ENCODE peak calls at places on chromosomes 12 and 14, in six cellular contexts. H is heart left ventricle, Y is IMR-90, Z is ovary, S is lower lobe of right lung, W is stomach. M is an unnamed sample.

GRCh38 chr12:116194935-116195431 is 82.5 kb downstream of the MED13L start:
- DNase-seq in H (no peak), Z (no peak), S (no peak), W (no peak), Y (no peak), M (no peak)

GRCh38 chr12:84508325-84508861 is 404.2 kb downstream of the SLC6A15 start:
- DNase-seq in W (no peak), Y (peak; percentile 75), S (no peak), Z (no peak), H (no peak), M (peak; percentile 34)

GRCh38 chr12:72448089-72448488 is 175.9 kb downstream of the TRHDE start:
- DNase-seq in H (no peak), Y (peak; percentile 15), Z (no peak), S (no peak), W (no peak), M (no peak)

GRCh38 chr12:107411792-107412535 is 273.6 kb upstream of the PWP1 start:
- DNase-seq in Y (peak; percentile 91), W (no peak), S (no peak), H (no peak), Z (no peak), M (no peak)

GRCh38 chr12:116183741-116184141 is 93.8 kb downstream of the MED13L start:
- DNase-seq in S (no peak), Z (no peak), H (no peak), W (no peak), Y (peak; percentile 47), M (no peak)

GRCh38 chr12:38099686-38100085 is 216.9 kb upstream of the ALG10B start:
- DNase-seq in H (no peak), Y (no peak), W (no peak), S (no peak), Z (no peak), M (no peak)

GRCh38 chr12:68414988-68415387 is 82.8 kb upstream of the MDM1 start:
- DNase-seq in Y (no peak), W (no peak), S (no peak), H (no peak), Z (no peak), M (no peak)

GRCh38 chr12:122866950-122867607 is 28.8 kb downstream of the VPS37B start:
- DNase-seq in H (peak; percentile 55), W (peak; percentile 37), Y (no peak), Z (no peak), S (no peak), M (no peak)

GRCh38 chr12:55057466-55057865 is 37.7 kb downstream of the NEUROD4 start:
- DNase-seq in W (no peak), H (no peak), Y (no peak), S (no peak), Z (no peak), M (no peak)

GRCh38 chr12:68094645-68095395 is 64.7 kb downstream of the IFNG start:
- DNase-seq in H (no peak), Y (no peak), S (no peak), W (no peak), Z (no peak), M (no peak)

GRCh38 chr12:131714759-131715158 is 3.9 kb downstream of the SFSWAP start:
- DNase-seq in S (no peak), H (no peak), Z (no peak), W (no peak), Y (no peak), M (peak; percentile 42)

GRCh38 chr14:101058571-101058970 is 155.0 kb upstream of the RTL1 start:
- DNase-seq in H (no peak), S (no peak), Y (peak; percentile 76), W (no peak), Z (no peak), M (no peak)

GRCh38 chr12:214005-214736 is at the start of gene SLC6A12:
- DNase-seq in S (no peak), W (no peak), Y (no peak), Z (no peak), H (no peak), M (peak; percentile 37)

GRCh38 chr12:8950702-8951478 is 1.4 kb upstream of the M6PR start:
- DNase-seq in Y (no peak), H (no peak), Z (no peak), S (no peak), W (no peak), M (no peak)

GRCh38 chr12:8956073-8956472 is 6.6 kb upstream of the M6PR start:
- DNase-seq in W (no peak), H (no peak), Y (no peak), S (no peak), Z (no peak), M (no peak)

GRCh38 chr12:8956772-8957171 is 7.3 kb upstream of the M6PR start:
- DNase-seq in Y (no peak), W (no peak), S (no peak), H (no peak), Z (no peak), M (no peak)

GRCh38 chr12:8951744-8952143 is 2.3 kb upstream of the M6PR start:
- DNase-seq in W (no peak), Y (no peak), Z (no peak), S (no peak), H (no peak), M (no peak)

DNA sequence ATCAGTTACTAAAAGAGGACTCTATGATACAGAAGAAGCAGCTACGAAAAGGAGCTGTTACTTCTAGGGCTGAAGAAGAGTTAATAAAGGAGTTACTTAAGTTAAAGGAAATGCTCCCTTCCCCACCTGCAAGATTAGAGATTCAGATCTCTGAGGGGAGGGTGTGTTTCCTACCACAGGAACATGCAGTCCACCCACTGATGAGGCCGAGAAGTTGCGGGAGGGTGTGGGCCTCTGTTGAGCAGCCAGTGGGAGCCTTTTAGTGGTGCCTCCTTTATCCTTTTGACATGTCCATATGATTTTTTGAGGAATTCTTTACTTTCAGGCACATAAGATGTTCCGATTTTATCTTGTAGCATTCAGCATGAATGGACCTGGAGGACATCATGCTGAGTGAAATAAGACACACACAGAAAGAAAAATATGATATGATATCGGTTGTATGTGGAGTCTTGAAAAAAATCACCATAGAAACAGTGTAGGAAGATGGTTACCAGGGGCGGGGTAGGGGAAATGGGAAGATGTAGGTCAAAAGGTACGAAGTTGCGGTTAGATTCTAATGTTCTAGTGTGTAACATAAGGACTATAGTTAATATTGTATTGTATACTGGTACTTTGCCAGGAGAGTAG is 4.4 kb upstream of the M6PR start:
- DNase-seq in Y (no peak), Z (no peak), W (no peak), H (no peak), S (no peak), M (no peak)
- H3K4me1 ChIP-seq in Y (no peaks in the 10 kb centered on the region), Z (no peaks in the 10 kb centered on the region), W (peaks cover 16% of the 10 kb centered on the region), H (no peaks in the 10 kb centered on the region), S (peaks cover 8% of the 10 kb centered on the region), M (peaks cover 6% of the 10 kb centered on the region)

GRCh38 chr12:121536929-121537813 is 43.7 kb downstream of the KDM2B start:
- DNase-seq in Z (peak; percentile 89), S (peak; percentile 95), W (peak; percentile 93), Y (peak; percentile 77), H (peak; percentile 92), M (peak; percentile 92)

GRCh38 chr12:121533391-121534090 is 47.3 kb downstream of the KDM2B start:
- DNase-seq in Z (peak; percentile 58), H (no peak), S (peak; percentile 64), W (no peak), Y (no peak), M (no peak)

GRCh38 chr12:121534495-121535148 is 46.2 kb downstream of the KDM2B start:
- DNase-seq in Z (no peak), Y (no peak), S (no peak), W (no peak), H (no peak), M (no peak)

GRCh38 chr12:121536058-121536928 is 44.5 kb downstream of the KDM2B start:
- DNase-seq in W (peak; percentile 78), Z (peak; percentile 88), Y (peak; percentile 88), H (peak; percentile 95), S (peak; percentile 91), M (peak; percentile 80)

DNA sequence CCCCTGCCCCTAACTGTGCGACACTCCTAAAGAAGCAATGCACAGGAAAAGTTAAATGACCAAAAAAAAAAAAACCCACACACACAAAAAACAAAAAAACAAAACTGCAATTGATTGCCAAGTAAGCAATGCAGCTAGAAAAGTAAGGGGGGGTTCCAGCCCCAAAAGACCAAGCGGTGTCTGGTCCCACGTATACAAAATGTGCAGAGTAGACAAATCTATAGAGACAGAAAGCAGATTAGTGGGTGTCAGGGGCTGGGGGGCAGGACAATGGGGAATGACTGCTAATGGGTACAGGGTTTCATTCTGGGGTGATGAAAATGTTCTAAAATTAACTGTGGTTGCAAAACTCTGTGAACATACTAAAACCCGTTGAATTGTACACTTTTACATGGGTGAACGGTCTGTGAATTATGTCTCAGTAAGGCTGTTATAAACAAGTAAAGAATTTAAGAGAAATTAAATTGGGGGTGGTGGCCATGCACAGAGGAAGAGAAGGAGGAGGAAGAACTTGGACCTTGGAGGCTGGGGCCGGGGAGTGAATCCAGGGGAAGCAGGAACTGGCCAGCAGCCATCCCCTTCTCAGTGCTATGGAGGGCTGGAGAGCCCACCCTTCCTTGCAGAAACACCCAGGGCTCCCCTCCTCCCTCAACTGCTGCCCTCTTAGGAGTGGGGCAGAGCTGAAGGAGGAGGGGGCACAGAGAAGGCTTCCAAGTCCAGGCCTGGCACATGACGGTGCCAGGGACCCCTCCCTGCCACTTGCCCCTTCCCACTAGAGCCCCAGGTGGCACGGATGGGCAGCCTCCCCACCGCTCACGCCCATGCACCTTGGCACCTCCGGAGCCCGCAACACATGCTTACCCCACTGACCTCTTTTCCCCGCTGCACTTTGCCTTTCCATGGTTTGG is 45.4 kb downstream of the KDM2B start:
- DNase-seq in W (no peak), S (peak; percentile 47), Y (no peak), Z (peak; percentile 35), H (no peak), M (no peak)
- H3K4me1 ChIP-seq in W (peaks cover 68% of the 10 kb centered on the region), S (peaks cover 72% of the 10 kb centered on the region), Y (peaks cover 36% of the 10 kb centered on the region), Z (peaks cover 25% of the 10 kb centered on the region), H (peaks cover 65% of the 10 kb centered on the region), M (peaks cover 38% of the 10 kb centered on the region)

DNA sequence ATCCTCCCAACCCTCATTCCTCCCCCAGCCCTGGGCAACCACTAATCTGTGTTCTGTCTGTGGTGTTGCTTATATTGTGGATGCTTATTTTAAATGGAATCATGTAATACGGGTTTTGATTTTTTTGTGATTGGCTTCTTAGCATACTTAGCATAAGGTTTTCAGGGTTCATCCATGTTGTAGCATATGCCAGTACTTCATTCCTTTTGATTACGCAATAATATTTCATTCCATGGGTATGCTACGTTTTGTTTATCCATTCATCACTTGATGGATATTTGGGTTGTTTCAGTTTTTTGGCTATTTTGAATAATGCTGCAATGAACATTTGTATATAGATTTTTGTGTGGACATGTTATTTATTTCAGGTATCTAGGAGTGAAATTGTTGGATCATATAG is 82.9 kb downstream of the TSPAN9 start:
- DNase-seq in Z (no peak), H (no peak), Y (peak; percentile 49), S (no peak), W (no peak), M (no peak)
- H3K4me1 ChIP-seq in Z (peaks cover 16% of the 10 kb centered on the region), H (peaks cover 23% of the 10 kb centered on the region), Y (peaks cover 19% of the 10 kb centered on the region), S (peaks cover 16% of the 10 kb centered on the region), W (peaks cover 4% of the 10 kb centered on the region), M (no peaks in the 10 kb centered on the region)

GRCh38 chr12:16606117-16606200 is at the start of gene LMO3:
- DNase-seq in Y (no peak), W (no peak), S (no peak), H (no peak), Z (no peak), M (no peak)
- H3K4me1 ChIP-seq in Y (peaks cover 2% of the 10 kb centered on the region), W (peaks cover 26% of the 10 kb centered on the region), S (no peaks in the 10 kb centered on the region), H (no peaks in the 10 kb centered on the region), Z (no peaks in the 10 kb centered on the region), M (peaks cover 10% of the 10 kb centered on the region)

DNA sequence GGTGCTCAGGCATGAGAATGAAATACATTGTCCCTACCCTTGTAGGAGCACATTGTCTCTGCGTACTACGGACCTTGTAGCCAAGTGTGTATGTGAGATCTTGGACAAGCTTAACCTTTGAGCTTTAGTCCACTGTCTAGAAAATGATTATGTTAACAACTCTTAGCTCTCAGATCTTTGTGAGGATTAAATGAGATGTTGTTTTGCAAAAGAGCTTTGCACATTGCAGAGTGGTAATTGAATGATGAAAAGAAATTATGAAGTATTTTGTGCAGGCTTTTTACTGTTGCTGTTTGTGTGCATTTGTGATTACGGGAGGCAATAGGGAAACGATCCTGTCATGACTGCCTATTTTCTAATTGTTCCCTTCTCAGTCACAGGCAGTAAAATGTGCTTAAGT is 447.6 kb downstream of the PDZRN4 start:
- DNase-seq in H (no peak), Y (no peak), S (no peak), Z (no peak), W (no peak), M (no peak)
- H3K4me1 ChIP-seq in H (no peaks in the 10 kb centered on the region), Y (no peaks in the 10 kb centered on the region), S (no peaks in the 10 kb centered on the region), Z (no peaks in the 10 kb centered on the region), W (no peaks in the 10 kb centered on the region), M (no peaks in the 10 kb centered on the region)